ENCODE peak calls at places on chromosomes 12 and 14, in four cellular contexts. Y, T, M and N are unnamed samples.
A peak's percentile ranks its signal among the peaks of the same experiment; 100 is the strongest.

GRCh38 chr14:50957296-50957695 is 13.0 kb upstream of the PYGL start:
- DNase-seq in M (no peak), Y (no peak), T (no peak), N (no peak)

GRCh38 chr12:88351121-88351520 is 209.0 kb downstream of the TMTC3 start:
- DNase-seq in Y (no peak), T (no peak), M (no peak), N (no peak)

GRCh38 chr12:95943231-95943842 is at the start of gene AMDHD1:
- DNase-seq in Y (peak; percentile 16), T (peak; percentile 66), M (peak; percentile 3), N (no peak)

GRCh38 chr12:40439771-40440492 is 215.1 kb downstream of the LRRK2 start:
- DNase-seq in T (no peak), M (no peak), Y (no peak), N (no peak)

GRCh38 chr12:66210840-66211239 is 21.8 kb downstream of the IRAK3 start:
- DNase-seq in Y (no peak), T (no peak), M (no peak), N (no peak)

GRCh38 chr14:50064993-50065392 is 51.4 kb downstream of the VCPKMT start:
- DNase-seq in Y (no peak), M (peak; percentile 17), T (no peak), N (no peak)

GRCh38 chr14:76784881-76785280 is 23.6 kb downstream of the VASH1 start:
- DNase-seq in Y (peak; percentile 78), M (peak; percentile 79), T (peak; percentile 82), N (no peak)

GRCh38 chr14:74562515-74563232 is 49.4 kb downstream of the LTBP2 start:
- DNase-seq in M (no peak), Y (peak; percentile 23), T (no peak), N (no peak)

GRCh38 chr12:57272337-57273151 is 21.6 kb upstream of the STAC3 start:
- DNase-seq in M (no peak), Y (peak; percentile 45), T (peak; percentile 25), N (no peak)

GRCh38 chr14:71833476-71833875 is 98.8 kb upstream of the RGS6 start:
- DNase-seq in Y (no peak), T (no peak), M (no peak), N (no peak)

GRCh38 chr14:31154956-31155355 is 52.6 kb downstream of the HECTD1 start:
- DNase-seq in Y (no peak), M (no peak), T (no peak), N (no peak)

GRCh38 chr14:39267592-39268112 is 33.9 kb downstream of the MIA2 start:
- DNase-seq in T (no peak), M (no peak), Y (peak; percentile 38), N (no peak)

GRCh38 chr14:75460402-75460801 is 32.6 kb downstream of the JDP2 start:
- DNase-seq in Y (no peak), T (no peak), M (no peak), N (no peak)

GRCh38 chr12:75482636-75483035 is 2.1 kb downstream of the GLIPR1 start:
- DNase-seq in Y (no peak), M (no peak), T (no peak), N (no peak)

GRCh38 chr14:95701846-95702221 is 12.1 kb downstream of the TCL1A start:
- DNase-seq in M (no peak), T (no peak), Y (no peak), N (no peak)

GRCh38 chr14:99758121-99758871 is 34.9 kb upstream of the EML1 start:
- DNase-seq in T (no peak), Y (no peak), M (no peak), N (no peak)

GRCh38 chr12:9509464-9510166 is 98.1 kb downstream of the KLRB1 start:
- DNase-seq in T (no peak), M (no peak), Y (no peak), N (no peak)